ENCODE peak calls at places on chromosome 7, in nine cellular contexts. H is fibroblast of mammary gland, P is epithelial cell of proximal tubule, Y is neural crest cell, J is cardiac fibroblast, L is WTC11, B is ovary, C is A549, K is fibroblast of lung. S is an unnamed sample.

GRCh38 chr7:155380221-155380861 is 77.6 kb upstream of the EN2 start:
- DNase-seq in H (peak; percentile 64), P (no peak), Y (peak; percentile 78), J (peak; percentile 71), L (peak; percentile 84), B (peak; percentile 42), C (peak; percentile 77), K (peak; percentile 52), S (peak; percentile 73)

GRCh38 chr7:38374507-38374906 is 101.1 kb upstream of the TARP start:
- DNase-seq in H (peak; percentile 52), P (no peak), Y (peak; percentile 58), J (peak; percentile 63), L (peak; percentile 50), B (no peak), C (peak; percentile 42), K (peak; percentile 12), S (no peak)

GRCh38 chr7:84232653-84233052 is 38.1 kb upstream of the SEMA3A start:
- DNase-seq in H (peak; percentile 76), P (no peak), Y (no peak), J (peak; percentile 55), L (no peak), B (no peak), C (peak; percentile 80), K (peak; percentile 59), S (no peak)

GRCh38 chr7:20797174-20798080 is 10.7 kb upstream of the SP8 start:
- DNase-seq in H (no peak), P (no peak), Y (no peak), J (no peak), L (peak; percentile 71), B (no peak), C (peak; percentile 38), K (no peak), S (no peak)

GRCh38 chr7:102072636-102073209 is 213.9 kb upstream of the SH2B2 start:
- DNase-seq in H (no peak), P (no peak), Y (no peak), J (peak; percentile 28), L (no peak), B (no peak), C (no peak), K (no peak), S (no peak)

GRCh38 chr7:15684834-15685233 is 1.6 kb downstream of the MEOX2 start:
- DNase-seq in H (peak; percentile 40), P (no peak), Y (no peak), J (peak; percentile 7), L (no peak), B (no peak), C (no peak), K (no peak), S (no peak)

GRCh38 chr7:16586081-16586874 is 59.3 kb downstream of the ANKMY2 start:
- DNase-seq in H (no peak), P (no peak), Y (no peak), J (peak; percentile 56), L (no peak), B (no peak), C (no peak), K (peak; percentile 13), S (no peak)

GRCh38 chr7:102415685-102416225 is 17.6 kb upstream of the ORAI2 start:
- DNase-seq in H (no peak), P (no peak), Y (no peak), J (no peak), L (no peak), B (no peak), C (no peak), K (no peak), S (no peak)

GRCh38 chr7:17466201-17466600 is 167.7 kb downstream of the AHR start:
- DNase-seq in H (no peak), P (no peak), Y (no peak), J (peak; percentile 9), L (no peak), B (no peak), C (no peak), K (peak; percentile 4), S (no peak)

GRCh38 chr7:29898301-29898700 is 91.3 kb downstream of the SCRN1 start:
- DNase-seq in H (no peak), P (no peak), Y (no peak), J (no peak), L (no peak), B (no peak), C (no peak), K (no peak), S (no peak)

GRCh38 chr7:157017149-157017548 is 6.7 kb upstream of the MNX1 start:
- DNase-seq in H (no peak), P (no peak), Y (no peak), J (no peak), L (no peak), B (no peak), C (no peak), K (no peak), S (peak; percentile 23)

GRCh38 chr7:70408477-70408876 is 723.5 kb upstream of the GALNT17 start:
- DNase-seq in H (no peak), P (no peak), Y (no peak), J (no peak), L (no peak), B (no peak), C (no peak), K (no peak), S (no peak)

GRCh38 chr7:123485721-123486120 is 48.7 kb downstream of the IQUB start:
- DNase-seq in H (no peak), P (no peak), Y (no peak), J (no peak), L (no peak), B (no peak), C (no peak), K (no peak), S (no peak)

GRCh38 chr7:20560325-20561180 is 54.9 kb upstream of the ABCB5 start:
- DNase-seq in H (no peak), P (no peak), Y (no peak), J (no peak), L (peak; percentile 67), B (no peak), C (no peak), K (no peak), S (no peak)

GRCh38 chr7:105902325-105902911 is 26.0 kb upstream of the ATXN7L1 start:
- DNase-seq in H (no peak), P (no peak), Y (no peak), J (no peak), L (no peak), B (no peak), C (no peak), K (no peak), S (no peak)

GRCh38 chr7:50393547-50394252 is 56.5 kb downstream of the FIGNL1 start:
- DNase-seq in H (no peak), P (no peak), Y (no peak), J (no peak), L (no peak), B (no peak), C (no peak), K (no peak), S (no peak)

GRCh38 chr7:114663502-114663901 is 248.9 kb downstream of the FOXP2 start:
- DNase-seq in H (peak; percentile 43), P (peak; percentile 7), Y (no peak), J (peak; percentile 57), L (no peak), B (no peak), C (peak; percentile 51), K (peak; percentile 12), S (no peak)
- TF ChIP-seq CTCF in H (peak; percentile 41), P (peak; percentile 60), Y (peak; percentile 65), J (peak; percentile 6), L (peak; percentile 16), B (no peak), C (no peak), K (no peak), S (peak; percentile 62)

DNA sequence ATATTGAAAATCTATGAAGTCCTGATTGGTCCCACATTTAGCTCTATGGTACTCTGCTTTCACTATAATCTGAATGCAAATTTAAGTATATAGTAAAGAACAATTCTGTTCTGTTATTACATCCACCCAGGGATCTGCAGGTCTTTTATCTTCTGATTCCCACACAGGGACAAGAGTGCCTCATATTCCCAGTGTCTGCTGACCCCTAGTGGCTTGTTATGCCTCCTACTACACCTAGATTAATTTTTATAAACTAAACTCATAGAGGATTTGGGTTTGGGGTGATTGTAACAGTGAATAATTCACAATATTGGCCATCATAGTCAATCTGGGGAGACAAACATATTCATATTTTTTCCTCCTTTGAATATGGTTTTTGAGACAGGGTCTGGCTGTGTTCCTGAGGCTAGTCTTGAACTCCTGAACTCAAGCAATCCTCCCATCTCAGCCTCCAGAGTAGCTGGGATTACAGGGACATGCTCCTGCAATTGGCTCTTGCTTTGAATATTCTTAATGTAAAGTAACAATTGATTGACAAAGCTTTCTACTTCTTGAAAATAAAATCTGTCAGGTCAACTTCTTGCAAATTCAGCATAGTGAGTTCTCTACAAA is 282.1 kb downstream of the KCND2 start:
- DNase-seq in H (peak; percentile 76), P (no peak), Y (peak; percentile 35), J (peak; percentile 65), L (peak; percentile 54), B (peak; percentile 14), C (peak; percentile 55), K (peak; percentile 44), S (no peak)
- TF ChIP-seq CTCF in H (peak; percentile 83), P (peak; percentile 92), Y (peak; percentile 90), J (peak; percentile 62), L (peak; percentile 67), B (peak; percentile 18), C (peak; percentile 64), K (peak; percentile 56), S (peak; percentile 77)

GRCh38 chr7:111806232-111806631 is 243.9 kb upstream of the IMMP2L start:
- DNase-seq in H (no peak), P (no peak), Y (no peak), J (no peak), L (no peak), B (no peak), C (no peak), K (no peak), S (no peak)
- TF ChIP-seq CTCF in H (no peak), P (no peak), Y (no peak), J (no peak), L (no peak), B (no peak), C (no peak), K (no peak), S (no peak)

DNA sequence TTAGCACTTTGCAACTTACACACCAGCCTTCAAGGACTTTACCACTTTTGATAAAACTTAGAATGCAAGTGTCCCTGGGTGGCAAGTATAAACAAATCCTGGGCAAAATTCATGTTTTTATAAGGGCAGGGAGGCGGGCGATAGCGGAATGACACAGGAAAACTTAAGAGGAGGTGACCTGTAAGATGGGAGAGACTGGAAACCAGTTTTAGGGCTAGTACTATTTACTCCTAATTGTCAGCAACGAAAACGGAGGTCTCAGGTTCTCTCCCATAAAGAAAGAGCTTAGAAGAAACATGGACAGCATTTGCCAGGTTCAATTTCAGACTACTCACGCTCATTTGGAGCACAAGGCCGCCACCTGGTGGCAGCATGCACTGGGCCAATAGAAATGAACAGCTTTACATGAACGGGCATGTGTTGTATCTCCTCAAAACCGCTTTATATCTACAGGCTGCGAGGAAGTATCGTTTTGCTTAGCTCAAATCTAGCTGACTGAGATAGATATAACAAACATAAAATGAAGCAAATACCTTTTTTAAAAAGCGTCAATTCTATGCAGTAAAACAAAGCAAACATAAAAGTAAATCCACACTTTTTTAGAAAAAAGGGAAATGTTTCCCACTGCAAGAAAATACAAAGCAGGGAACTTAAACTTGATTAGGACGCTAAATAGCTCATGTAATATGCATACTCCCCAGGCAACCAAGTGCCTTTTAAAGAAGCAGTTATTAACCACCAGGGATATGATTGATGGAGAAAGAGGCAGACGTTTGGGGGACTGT is 37.6 kb upstream of the SVOPL start:
- DNase-seq in H (peak; percentile 79), P (peak; percentile 52), Y (peak; percentile 88), J (peak; percentile 91), L (peak; percentile 85), B (peak; percentile 89), C (peak; percentile 86), K (peak; percentile 76), S (no peak)
- TF ChIP-seq CTCF in H (peak; percentile 97), P (peak; percentile 99), Y (peak; percentile 97), J (peak; percentile 93), L (peak; percentile 87), B (peak; percentile 82), C (peak; percentile 96), K (peak; percentile 97), S (peak; percentile 99)